ENCODE peak calls at places on chromosomes 4 and X, in four cellular contexts. L is NCI-H774; E is CD8-positive, alpha-beta T cell; D is AG09309. M is an unnamed sample.

GRCh38 chrX:134969726-134970125 is 21.1 kb upstream of the SMIM10 start:
- DNase-seq in L (no peak), E (no peak), D (no peak), M (no peak)

GRCh38 chrX:78708830-78709229 is 38.7 kb upstream of the LPAR4 start:
- DNase-seq in L (no peak), E (no peak), D (no peak), M (no peak)

GRCh38 chrX:104522386-104522785 is 43.6 kb upstream of the IL1RAPL2 start:
- DNase-seq in L (no peak), E (no peak), D (no peak), M (no peak)

GRCh38 chrX:3962511-3963350 is 249.3 kb upstream of the PRKX start:
- DNase-seq in L (peak; percentile 16), E (no peak), D (no peak), M (no peak)

GRCh38 chrX:4179031-4179430 is 465.6 kb upstream of the PRKX start:
- DNase-seq in L (no peak), E (no peak), D (no peak), M (no peak)

GRCh38 chr4:61580721-61581377 is 380.7 kb downstream of the ADGRL3 start:
- DNase-seq in L (no peak), E (no peak), D (no peak), M (no peak)

GRCh38 chr4:81398379-81398778 is 73.3 kb downstream of the RASGEF1B start:
- DNase-seq in L (no peak), E (no peak), D (no peak), M (no peak)

GRCh38 chr4:152462047-152462446 is 73.8 kb downstream of the FBXW7 start:
- DNase-seq in L (no peak), E (no peak), D (no peak), M (no peak)

GRCh38 chrX:69319376-69319775 is 154.1 kb upstream of the PJA1 start:
- DNase-seq in L (no peak), E (no peak), D (no peak), M (no peak)

GRCh38 chr4:10205223-10205622 is 88.6 kb upstream of the WDR1 start:
- DNase-seq in L (no peak), E (no peak), D (no peak), M (no peak)

GRCh38 chr4:155972098-155972497 is 18.4 kb upstream of the CTSO start:
- DNase-seq in L (no peak), E (no peak), D (no peak), M (no peak)

GRCh38 chrX:72663737-72664136 is 50.4 kb downstream of the PHKA1 start:
- DNase-seq in L (no peak), E (no peak), D (no peak), M (no peak)

GRCh38 chrX:38861489-38861888 is 60.2 kb downstream of the MID1IP1 start:
- DNase-seq in L (no peak), E (no peak), D (peak; percentile 13), M (no peak)

GRCh38 chr4:137700072-137700471 is 167.8 kb upstream of the PCDH18 start:
- DNase-seq in L (no peak), E (no peak), D (no peak), M (no peak)

GRCh38 chrX:13144927-13145659 is 100.7 kb upstream of the FAM9C start:
- DNase-seq in L (no peak), E (no peak), D (no peak), M (no peak)

GRCh38 chrX:46341767-46342322 is 203.4 kb downstream of the ZNF674 start:
- DNase-seq in L (no peak), E (no peak), D (no peak), M (no peak)

GRCh38 chr4:141797966-141798365 is 161.6 kb downstream of the IL15 start:
- DNase-seq in L (no peak), E (no peak), D (no peak), M (no peak)